ENCODE peak calls at places on chromosomes 5 and 9, in four cellular contexts. One of them, this sample, is unnamed.

GRCh38 chr5:172078027-172078426 is 71.6 kb upstream of the FBXW11 start:
- DNase-seq in activated T-cell treated with anti-CD3 and anti-CD28 coated beads for 1 hour: no peak
- DNase-seq in upper lobe of right lung: no peak
- DNase-seq in hypothalamus: no peak
- DNase-seq in this sample: no peak

GRCh38 chr5:170314696-170315095 is 17.1 kb upstream of the LCP2 start:
- DNase-seq in activated T-cell treated with anti-CD3 and anti-CD28 coated beads for 1 hour: no peak
- DNase-seq in hypothalamus: no peak
- DNase-seq in upper lobe of right lung: no peak
- DNase-seq in this sample: no peak

GRCh38 chr9:136025481-136025880 is 64.3 kb upstream of the UBAC1 start:
- DNase-seq in upper lobe of right lung: no peak
- DNase-seq in hypothalamus: no peak
- DNase-seq in activated T-cell treated with anti-CD3 and anti-CD28 coated beads for 1 hour: no peak
- DNase-seq in this sample: no peak

GRCh38 chr5:115986358-115986757 is 24.1 kb downstream of the LVRN start:
- DNase-seq in upper lobe of right lung: no peak
- DNase-seq in hypothalamus: no peak
- DNase-seq in activated T-cell treated with anti-CD3 and anti-CD28 coated beads for 1 hour: no peak
- DNase-seq in this sample: no peak

GRCh38 chr5:170809551-170809950 is 26.0 kb downstream of the GABRP start:
- DNase-seq in upper lobe of right lung: no peak
- DNase-seq in activated T-cell treated with anti-CD3 and anti-CD28 coated beads for 1 hour: no peak
- DNase-seq in hypothalamus: no peak
- DNase-seq in this sample: peak; percentile 79

GRCh38 chr9:73265876-73266275 is 114.2 kb downstream of the ANXA1 start:
- DNase-seq in upper lobe of right lung: no peak
- DNase-seq in activated T-cell treated with anti-CD3 and anti-CD28 coated beads for 1 hour: no peak
- DNase-seq in hypothalamus: no peak
- DNase-seq in this sample: peak; percentile 42

GRCh38 chr9:38183994-38184568 is 115.1 kb upstream of the SHB start:
- DNase-seq in hypothalamus: no peak
- DNase-seq in activated T-cell treated with anti-CD3 and anti-CD28 coated beads for 1 hour: no peak
- DNase-seq in upper lobe of right lung: no peak
- DNase-seq in this sample: peak; percentile 56

GRCh38 chr5:135887881-135888614 is 7.6 kb downstream of the IL9 start:
- DNase-seq in upper lobe of right lung: no peak
- DNase-seq in activated T-cell treated with anti-CD3 and anti-CD28 coated beads for 1 hour: no peak
- DNase-seq in hypothalamus: no peak
- DNase-seq in this sample: peak; percentile 33

GRCh38 chr5:62593331-62593730 is 14.7 kb downstream of the LRRC70 start:
- DNase-seq in activated T-cell treated with anti-CD3 and anti-CD28 coated beads for 1 hour: no peak
- DNase-seq in upper lobe of right lung: no peak
- DNase-seq in hypothalamus: no peak
- DNase-seq in this sample: no peak

GRCh38 chr9:26655166-26655565 is 237.4 kb downstream of the CAAP1 start:
- DNase-seq in upper lobe of right lung: no peak
- DNase-seq in hypothalamus: no peak
- DNase-seq in activated T-cell treated with anti-CD3 and anti-CD28 coated beads for 1 hour: no peak
- DNase-seq in this sample: no peak

GRCh38 chr5:34490501-34491250 is 165.5 kb upstream of the RAI14 start:
- DNase-seq in hypothalamus: no peak
- DNase-seq in activated T-cell treated with anti-CD3 and anti-CD28 coated beads for 1 hour: no peak
- DNase-seq in upper lobe of right lung: no peak
- DNase-seq in this sample: peak; percentile 63

GRCh38 chr9:108812388-108812787 is 43.4 kb downstream of the ACTL7B start:
- DNase-seq in activated T-cell treated with anti-CD3 and anti-CD28 coated beads for 1 hour: no peak
- DNase-seq in upper lobe of right lung: no peak
- DNase-seq in hypothalamus: no peak
- DNase-seq in this sample: no peak

GRCh38 chr5:34618666-34619065 is 37.5 kb upstream of the RAI14 start:
- DNase-seq in activated T-cell treated with anti-CD3 and anti-CD28 coated beads for 1 hour: no peak
- DNase-seq in upper lobe of right lung: no peak
- DNase-seq in hypothalamus: no peak
- DNase-seq in this sample: no peak

GRCh38 chr5:88109806-88110205 is 158.8 kb downstream of the TMEM161B start:
- DNase-seq in upper lobe of right lung: no peak
- DNase-seq in hypothalamus: no peak
- DNase-seq in activated T-cell treated with anti-CD3 and anti-CD28 coated beads for 1 hour: no peak
- DNase-seq in this sample: no peak

GRCh38 chr9:114224247-114224610 is 68.9 kb downstream of the COL27A1 start:
- DNase-seq in upper lobe of right lung: no peak
- DNase-seq in hypothalamus: no peak
- DNase-seq in activated T-cell treated with anti-CD3 and anti-CD28 coated beads for 1 hour: no peak
- DNase-seq in this sample: peak; percentile 74

GRCh38 chr9:27539479-27540441 is 10.1 kb upstream of the MOB3B start:
- DNase-seq in upper lobe of right lung: no peak
- DNase-seq in hypothalamus: no peak
- DNase-seq in activated T-cell treated with anti-CD3 and anti-CD28 coated beads for 1 hour: no peak
- DNase-seq in this sample: peak; percentile 4

GRCh38 chr9:127395491-127396252 is 1.3 kb upstream of the SLC2A8 start:
- DNase-seq in hypothalamus: no peak
- DNase-seq in activated T-cell treated with anti-CD3 and anti-CD28 coated beads for 1 hour: no peak
- DNase-seq in upper lobe of right lung: no peak
- DNase-seq in this sample: peak; percentile 45

GRCh38 chr9:104775574-104775936 is 11.6 kb downstream of the NIPSNAP3B start:
- DNase-seq in activated T-cell treated with anti-CD3 and anti-CD28 coated beads for 1 hour: no peak
- DNase-seq in upper lobe of right lung: no peak
- DNase-seq in hypothalamus: no peak
- DNase-seq in this sample: no peak

GRCh38 chr5:168969341-168969863 is 331.5 kb downstream of the SLIT3 start:
- DNase-seq in activated T-cell treated with anti-CD3 and anti-CD28 coated beads for 1 hour: no peak
- DNase-seq in hypothalamus: no peak
- DNase-seq in upper lobe of right lung: no peak
- DNase-seq in this sample: no peak

GRCh38 chr9:120394058-120394669 is 185.8 kb downstream of the CDK5RAP2 start:
- DNase-seq in upper lobe of right lung: no peak
- DNase-seq in hypothalamus: no peak
- DNase-seq in activated T-cell treated with anti-CD3 and anti-CD28 coated beads for 1 hour: no peak
- DNase-seq in this sample: peak; percentile 34

GRCh38 chr5:3301316-3301715 is 294.3 kb upstream of the IRX1 start:
- DNase-seq in upper lobe of right lung: no peak
- DNase-seq in activated T-cell treated with anti-CD3 and anti-CD28 coated beads for 1 hour: no peak
- DNase-seq in hypothalamus: no peak
- DNase-seq in this sample: no peak

GRCh38 chr9:112894699-112895098 is 4.0 kb upstream of the SLC46A2 start:
- DNase-seq in upper lobe of right lung: no peak
- DNase-seq in hypothalamus: no peak
- DNase-seq in activated T-cell treated with anti-CD3 and anti-CD28 coated beads for 1 hour: no peak
- DNase-seq in this sample: no peak

GRCh38 chr9:124272118-124272517 is 14.4 kb downstream of the NEK6 start:
- DNase-seq in hypothalamus: no peak
- DNase-seq in activated T-cell treated with anti-CD3 and anti-CD28 coated beads for 1 hour: no peak
- DNase-seq in upper lobe of right lung: no peak
- DNase-seq in this sample: no peak

GRCh38 chr5:43191740-43192557 is at the start of gene NIM1K:
- DNase-seq in hypothalamus: peak; percentile 87
- DNase-seq in upper lobe of right lung: peak; percentile 82
- DNase-seq in activated T-cell treated with anti-CD3 and anti-CD28 coated beads for 1 hour: no peak
- DNase-seq in this sample: peak; percentile 71

This sample was measured in DMS53.